ENCODE peak calls at places on chromosomes 16 and 17, in six cellular contexts. Y is K562, X is HL-60, W is SK-N-SH, R is GM12878, S is HepG2. N is an unnamed sample.

GRCh38 chr17:69773081-69773480 is 301.9 kb upstream of the KCNJ16 start:
- DNase-seq in R (no peak), X (no peak), S (no peak), W (no peak), Y (no peak), N (no peak)

GRCh38 chr16:67451704-67452435 is 20.9 kb downstream of the HSD11B2 start:
- DNase-seq in W (no peak), X (no peak), R (no peak), Y (no peak), S (no peak), N (no peak)

GRCh38 chr17:65558311-65558682 is 3.2 kb downstream of the AXIN2 start:
- DNase-seq in R (no peak), S (no peak), X (no peak), W (no peak), Y (no peak), N (no peak)

GRCh38 chr17:48791128-48792032 is 25.6 kb downstream of the TTLL6 start:
- DNase-seq in W (peak; percentile 53), R (peak; percentile 57), Y (peak; percentile 79), S (peak; percentile 80), X (peak; percentile 47), N (peak; percentile 85)

GRCh38 chr17:835263-835662 is 53.1 kb downstream of the MRM3 start:
- DNase-seq in S (peak; percentile 47), W (no peak), R (no peak), Y (no peak), X (no peak), N (no peak)

GRCh38 chr16:81394966-81395655 is 49.5 kb upstream of the CMIP start:
- DNase-seq in W (no peak), X (no peak), S (no peak), Y (no peak), R (no peak), N (no peak)

GRCh38 chr17:28338056-28338768 is 2.7 kb downstream of the TNFAIP1 start:
- DNase-seq in R (no peak), S (no peak), W (no peak), Y (no peak), X (no peak), N (no peak)

GRCh38 chr16:85210423-85211169 is 98.3 kb upstream of the CIBAR2 start:
- DNase-seq in X (no peak), R (no peak), Y (no peak), S (no peak), W (no peak), N (no peak)

GRCh38 chr17:79951361-79952264 is 84.1 kb downstream of the TBC1D16 start:
- DNase-seq in W (peak; percentile 48), S (peak; percentile 47), X (no peak), R (no peak), Y (no peak), N (no peak)

GRCh38 chr17:43540821-43541674 is 5.1 kb downstream of the ETV4 start:
- DNase-seq in Y (no peak), X (no peak), R (no peak), W (no peak), S (no peak), N (peak; percentile 67)

GRCh38 chr16:75043175-75043937 is 44.5 kb downstream of the ZNRF1 start:
- DNase-seq in Y (peak; percentile 92), W (peak; percentile 44), S (no peak), R (peak; percentile 59), X (no peak), N (no peak)

GRCh38 chr17:76529224-76529642 is 8.3 kb downstream of the CYGB start:
- DNase-seq in R (no peak), Y (peak; percentile 64), X (no peak), S (no peak), W (peak; percentile 83), N (no peak)
- TF ChIP-seq GABPA in R (no peak), Y (no peak), X (no peak), S (no peak), W (no peak), N (no peak)

DNA sequence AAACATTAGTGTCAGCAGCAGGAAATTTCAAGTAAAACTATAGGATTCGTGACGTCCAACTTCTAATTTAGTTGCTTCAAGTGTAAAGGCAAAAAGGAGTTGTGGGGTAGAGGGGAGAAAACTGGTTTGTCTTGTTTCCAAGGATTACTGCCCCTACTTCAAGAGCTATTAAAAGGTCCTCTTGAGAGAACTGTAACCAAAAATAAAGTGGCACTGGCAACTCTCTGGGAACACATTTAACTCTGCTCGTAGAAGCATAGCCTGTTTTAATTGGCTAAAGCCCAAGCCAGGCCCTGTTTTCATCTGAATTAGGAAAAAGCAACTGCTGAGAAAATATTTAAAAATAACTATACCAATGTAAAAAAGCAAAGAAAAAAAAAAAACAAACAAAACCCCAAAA is 51.8 kb upstream of the AKAP1 start:
- DNase-seq in R (no peak), X (no peak), S (no peak), W (no peak), Y (no peak), N (no peak)
- TF ChIP-seq GABPA in R (no peak), X (no peak), S (no peak), W (no peak), Y (no peak), N (no peak)

GRCh38 chr17:40361063-40361924 is 3.2 kb downstream of the GJD3 start:
- DNase-seq in Y (no peak), S (no peak), R (no peak), W (no peak), X (no peak), N (no peak)
- TF ChIP-seq GABPA in Y (no peak), S (no peak), R (no peak), W (no peak), X (no peak), N (no peak)

DNA sequence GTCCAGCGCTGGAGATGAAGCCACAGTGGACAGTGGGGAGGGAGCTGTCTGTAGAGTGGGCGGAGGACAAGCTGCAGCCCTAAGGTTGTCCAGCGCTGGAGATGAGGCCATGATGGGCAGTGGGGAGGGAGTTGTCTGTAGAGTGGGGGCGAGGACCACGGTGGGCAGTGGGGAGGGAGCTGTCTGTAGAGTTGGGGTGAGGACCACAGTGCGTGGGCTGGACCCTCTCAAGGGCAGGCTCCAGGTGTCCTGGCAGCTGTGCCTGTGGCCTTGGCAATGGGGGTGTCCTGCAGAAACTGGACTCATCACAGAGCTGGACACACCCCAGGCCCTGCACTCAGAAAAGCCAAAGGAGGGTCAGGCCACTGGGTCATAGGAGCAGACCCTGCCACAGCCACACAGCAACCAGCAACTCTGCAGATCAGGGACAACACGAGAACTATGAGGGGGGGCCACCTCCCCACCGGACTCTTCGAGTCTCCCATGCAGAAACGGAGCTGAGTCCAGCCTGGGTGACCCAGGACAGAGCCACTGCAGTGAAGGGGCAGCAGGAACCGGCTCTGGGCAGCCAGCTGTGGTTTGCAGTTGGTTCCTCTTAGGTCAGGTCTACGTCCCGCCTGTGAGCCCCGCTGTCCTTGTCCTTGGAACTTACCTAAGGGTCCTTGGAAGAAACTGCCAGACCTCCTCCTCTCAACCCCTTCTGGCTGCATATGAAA is 33.4 kb upstream of the CBFA2T3 start:
- DNase-seq in R (no peak), S (no peak), X (no peak), Y (no peak), W (no peak), N (no peak)
- TF ChIP-seq GABPA in R (no peak), S (no peak), X (no peak), Y (no peak), W (no peak), N (no peak)

N was measured in H1.